ENCODE peak calls at places on chromosomes 13 and 19, in eight cellular contexts. One of them, this sample, is unnamed.

GRCh38 chr19:2494447-2495129 is 18.7 kb downstream of the GADD45B start:
- DNase-seq in HCT116: no peak
- DNase-seq in GM13976: peak; percentile 88
- DNase-seq in cardiac muscle cell: peak; percentile 88
- DNase-seq in stomach: peak; percentile 80
- DNase-seq in RWPE2: peak; percentile 50
- DNase-seq in SK-N-SH: peak; percentile 88
- DNase-seq in astrocyte of the spinal cord: peak; percentile 88
- DNase-seq in this sample: peak; percentile 39

GRCh38 chr19:7986321-7987083 is 18.9 kb downstream of the ELAVL1 start:
- DNase-seq in RWPE2: no peak
- DNase-seq in stomach: no peak
- DNase-seq in HCT116: no peak
- DNase-seq in GM13976: no peak
- DNase-seq in astrocyte of the spinal cord: peak; percentile 74
- DNase-seq in SK-N-SH: no peak
- DNase-seq in cardiac muscle cell: peak; percentile 49
- DNase-seq in this sample: no peak

GRCh38 chr13:30725331-30726085 is 9.8 kb upstream of the ALOX5AP start:
- DNase-seq in SK-N-SH: no peak
- DNase-seq in cardiac muscle cell: no peak
- DNase-seq in GM13976: no peak
- DNase-seq in astrocyte of the spinal cord: peak; percentile 41
- DNase-seq in stomach: no peak
- DNase-seq in HCT116: no peak
- DNase-seq in RWPE2: no peak
- DNase-seq in this sample: no peak

GRCh38 chr13:30142502-30143211 is 164.7 kb downstream of the KATNAL1 start:
- DNase-seq in SK-N-SH: peak; percentile 75
- DNase-seq in HCT116: peak; percentile 21
- DNase-seq in cardiac muscle cell: peak; percentile 94
- DNase-seq in GM13976: no peak
- DNase-seq in RWPE2: no peak
- DNase-seq in stomach: no peak
- DNase-seq in astrocyte of the spinal cord: peak; percentile 98
- DNase-seq in this sample: no peak

GRCh38 chr13:102298051-102298450 is 103.8 kb downstream of the FGF14 start:
- DNase-seq in stomach: no peak
- DNase-seq in RWPE2: no peak
- DNase-seq in cardiac muscle cell: no peak
- DNase-seq in HCT116: no peak
- DNase-seq in astrocyte of the spinal cord: no peak
- DNase-seq in GM13976: no peak
- DNase-seq in SK-N-SH: no peak
- DNase-seq in this sample: no peak

GRCh38 chr19:6707011-6707657 is 13.3 kb downstream of the C3 start:
- DNase-seq in HCT116: no peak
- DNase-seq in GM13976: no peak
- DNase-seq in stomach: no peak
- DNase-seq in cardiac muscle cell: no peak
- DNase-seq in astrocyte of the spinal cord: no peak
- DNase-seq in SK-N-SH: no peak
- DNase-seq in RWPE2: no peak
- DNase-seq in this sample: no peak

GRCh38 chr19:30123109-30123508 is 181.1 kb downstream of the URI1 start:
- DNase-seq in GM13976: no peak
- DNase-seq in HCT116: no peak
- DNase-seq in RWPE2: no peak
- DNase-seq in SK-N-SH: no peak
- DNase-seq in cardiac muscle cell: no peak
- DNase-seq in stomach: no peak
- DNase-seq in astrocyte of the spinal cord: no peak
- DNase-seq in this sample: no peak

GRCh38 chr19:47324502-47324901 is 7.5 kb upstream of the C5AR2 start:
- DNase-seq in HCT116: no peak
- DNase-seq in SK-N-SH: no peak
- DNase-seq in cardiac muscle cell: no peak
- DNase-seq in RWPE2: no peak
- DNase-seq in GM13976: no peak
- DNase-seq in astrocyte of the spinal cord: no peak
- DNase-seq in stomach: no peak
- DNase-seq in this sample: no peak

GRCh38 chr19:51094696-51095279 is 12.1 kb upstream of the KLK14 start:
- DNase-seq in GM13976: peak; percentile 80
- DNase-seq in cardiac muscle cell: peak; percentile 25
- DNase-seq in HCT116: no peak
- DNase-seq in RWPE2: no peak
- DNase-seq in stomach: peak; percentile 45
- DNase-seq in SK-N-SH: peak; percentile 89
- DNase-seq in astrocyte of the spinal cord: no peak
- DNase-seq in this sample: no peak

GRCh38 chr13:95007322-95007721 is 293.9 kb downstream of the ABCC4 start:
- DNase-seq in RWPE2: no peak
- DNase-seq in HCT116: no peak
- DNase-seq in cardiac muscle cell: no peak
- DNase-seq in SK-N-SH: no peak
- DNase-seq in GM13976: no peak
- DNase-seq in astrocyte of the spinal cord: no peak
- DNase-seq in stomach: no peak
- DNase-seq in this sample: no peak

GRCh38 chr13:99165753-99166587 is 34.7 kb upstream of the UBAC2 start:
- DNase-seq in HCT116: no peak
- DNase-seq in GM13976: peak; percentile 2
- DNase-seq in SK-N-SH: no peak
- DNase-seq in RWPE2: no peak
- DNase-seq in stomach: no peak
- DNase-seq in astrocyte of the spinal cord: no peak
- DNase-seq in cardiac muscle cell: no peak
- DNase-seq in this sample: no peak

GRCh38 chr13:23321534-23322241 is 111.8 kb downstream of the SACS start:
- DNase-seq in cardiac muscle cell: peak; percentile 93
- DNase-seq in HCT116: peak; percentile 26
- DNase-seq in astrocyte of the spinal cord: peak; percentile 94
- DNase-seq in SK-N-SH: no peak
- DNase-seq in GM13976: peak; percentile 61
- DNase-seq in RWPE2: peak; percentile 87
- DNase-seq in stomach: no peak
- DNase-seq in this sample: no peak

GRCh38 chr19:46232029-46232428 is 2.5 kb downstream of the IGFL1 start:
- DNase-seq in SK-N-SH: no peak
- DNase-seq in astrocyte of the spinal cord: no peak
- DNase-seq in stomach: peak; percentile 45
- DNase-seq in RWPE2: no peak
- DNase-seq in GM13976: no peak
- DNase-seq in cardiac muscle cell: no peak
- DNase-seq in HCT116: no peak
- DNase-seq in this sample: no peak

GRCh38 chr19:30174791-30175190 is 197.4 kb upstream of the ZNF536 start:
- DNase-seq in GM13976: no peak
- DNase-seq in cardiac muscle cell: no peak
- DNase-seq in HCT116: no peak
- DNase-seq in RWPE2: no peak
- DNase-seq in SK-N-SH: no peak
- DNase-seq in astrocyte of the spinal cord: no peak
- DNase-seq in stomach: no peak
- DNase-seq in this sample: no peak

GRCh38 chr13:53357582-53357981 is 329.0 kb downstream of the OLFM4 start:
- DNase-seq in stomach: no peak
- DNase-seq in SK-N-SH: no peak
- DNase-seq in cardiac muscle cell: no peak
- DNase-seq in HCT116: no peak
- DNase-seq in astrocyte of the spinal cord: no peak
- DNase-seq in GM13976: no peak
- DNase-seq in RWPE2: no peak
- DNase-seq in this sample: no peak

GRCh38 chr19:13212759-13213330 is 62.6 kb downstream of the IER2 start:
- DNase-seq in stomach: peak; percentile 75
- DNase-seq in cardiac muscle cell: peak; percentile 67
- DNase-seq in GM13976: peak; percentile 75
- DNase-seq in HCT116: peak; percentile 56
- DNase-seq in RWPE2: no peak
- DNase-seq in astrocyte of the spinal cord: peak; percentile 25
- DNase-seq in SK-N-SH: peak; percentile 72
- DNase-seq in this sample: peak; percentile 35

GRCh38 chr13:34108396-34108795 is 290.4 kb downstream of the RFC3 start:
- DNase-seq in stomach: no peak
- DNase-seq in HCT116: no peak
- DNase-seq in RWPE2: no peak
- DNase-seq in GM13976: no peak
- DNase-seq in astrocyte of the spinal cord: no peak
- DNase-seq in SK-N-SH: no peak
- DNase-seq in cardiac muscle cell: peak; percentile 2
- DNase-seq in this sample: no peak

GRCh38 chr19:41696402-41697197 is 8.5 kb upstream of the CEACAM7 start:
- DNase-seq in RWPE2: peak; percentile 35
- DNase-seq in HCT116: no peak
- DNase-seq in cardiac muscle cell: peak; percentile 7
- DNase-seq in astrocyte of the spinal cord: no peak
- DNase-seq in GM13976: no peak
- DNase-seq in stomach: peak; percentile 24
- DNase-seq in SK-N-SH: no peak
- DNase-seq in this sample: no peak

GRCh38 chr13:89577301-89577700 is 1770.2 kb upstream of the MIR17HG start:
- DNase-seq in HCT116: no peak
- DNase-seq in stomach: no peak
- DNase-seq in GM13976: no peak
- DNase-seq in RWPE2: no peak
- DNase-seq in cardiac muscle cell: no peak
- DNase-seq in astrocyte of the spinal cord: no peak
- DNase-seq in SK-N-SH: no peak
- DNase-seq in this sample: no peak

GRCh38 chr19:52170863-52171320 is 529 bp downstream of the ZNF836 start:
- DNase-seq in RWPE2: no peak
- DNase-seq in HCT116: no peak
- DNase-seq in SK-N-SH: peak; percentile 58
- DNase-seq in cardiac muscle cell: no peak
- DNase-seq in stomach: no peak
- DNase-seq in astrocyte of the spinal cord: no peak
- DNase-seq in GM13976: no peak
- DNase-seq in this sample: no peak

DNA sequence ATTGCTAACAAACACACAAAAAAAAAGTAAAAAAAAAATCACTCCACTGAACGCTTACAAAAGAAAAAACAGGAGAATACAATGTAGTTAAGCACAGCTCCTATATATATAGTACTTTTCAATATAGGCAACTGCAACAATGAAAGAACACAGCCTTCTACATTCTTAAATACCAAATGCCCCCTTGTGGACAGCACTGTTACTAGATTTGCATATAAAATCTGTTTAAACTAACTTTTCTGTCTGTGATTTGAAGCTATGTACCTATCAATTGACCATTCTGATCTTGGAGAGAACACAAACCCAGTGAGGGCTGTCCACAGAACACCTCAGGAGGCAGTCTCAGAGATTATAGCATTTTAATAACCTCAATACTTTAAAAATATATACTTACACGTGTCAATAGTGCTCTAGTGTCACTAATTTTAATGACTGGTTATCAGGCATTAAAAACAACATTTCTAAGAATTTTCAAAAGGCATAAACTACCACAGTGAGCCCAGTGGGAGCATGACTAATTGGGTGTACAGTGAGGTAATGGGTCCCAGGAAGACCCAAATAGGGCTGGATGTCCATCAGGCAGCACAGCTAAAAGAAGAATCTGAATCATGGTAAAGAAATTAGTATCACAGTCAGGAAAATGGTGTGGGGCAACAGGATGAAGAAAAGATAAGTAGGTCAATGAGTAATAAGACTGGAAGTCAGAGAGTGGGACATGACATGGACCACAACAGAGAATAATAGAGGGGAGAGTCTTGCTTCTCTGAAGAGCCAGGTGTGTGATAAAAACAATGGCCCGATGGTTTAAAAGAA is 22.2 kb downstream of the CCDC169 start:
- DNase-seq in astrocyte of the spinal cord: peak; percentile 82
- DNase-seq in stomach: no peak
- DNase-seq in RWPE2: no peak
- DNase-seq in cardiac muscle cell: peak; percentile 88
- DNase-seq in HCT116: no peak
- DNase-seq in GM13976: peak; percentile 22
- DNase-seq in SK-N-SH: peak; percentile 39
- DNase-seq in this sample: no peak
- TF ChIP-seq CTCF in astrocyte of the spinal cord: peak; percentile 57
- TF ChIP-seq CTCF in stomach: peak; percentile 30
- TF ChIP-seq CTCF in RWPE2: peak; percentile 69
- TF ChIP-seq CTCF in cardiac muscle cell: peak; percentile 60
- TF ChIP-seq CTCF in HCT116: no peak
- TF ChIP-seq CTCF in GM13976: peak; percentile 17
- TF ChIP-seq CTCF in SK-N-SH: peak; percentile 80
- TF ChIP-seq CTCF in this sample: no peak

DNA sequence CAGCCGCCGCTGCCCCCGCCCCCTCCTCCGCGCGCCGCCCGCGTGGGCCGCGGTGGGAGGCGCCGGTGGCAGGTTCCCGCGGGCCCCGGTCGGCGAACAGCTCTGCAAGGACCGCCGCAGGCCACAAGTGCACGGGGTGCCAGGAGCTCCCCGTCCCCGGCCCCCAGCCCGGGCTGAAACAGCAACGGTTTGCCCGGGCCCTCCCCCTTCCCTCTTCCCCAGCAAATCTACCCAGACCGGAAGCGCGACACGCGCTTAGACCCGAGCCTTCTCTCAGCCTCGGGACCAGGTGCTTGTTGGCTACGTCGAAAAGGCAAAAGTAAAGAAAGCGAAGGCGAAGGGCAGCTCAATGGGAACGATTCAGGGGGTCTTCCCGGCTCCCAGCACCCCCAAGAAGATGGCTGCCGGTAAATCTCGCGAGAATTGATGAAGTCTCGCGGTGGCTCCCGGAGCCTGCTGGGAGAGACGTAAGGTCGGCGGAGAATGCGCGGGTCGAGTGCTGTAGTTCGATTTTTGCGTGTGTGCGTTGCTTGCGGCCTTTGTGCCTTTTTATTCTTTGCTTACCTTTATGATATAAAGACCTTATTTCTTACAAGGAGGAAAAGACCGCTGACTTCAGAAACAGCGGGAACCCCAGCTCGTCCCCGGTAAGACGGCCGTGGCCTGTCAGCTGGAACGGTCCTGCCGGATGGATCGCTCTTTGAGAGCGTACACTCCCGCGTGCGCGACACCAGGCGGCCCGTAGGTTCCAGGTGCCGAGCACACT is at the start of gene RBM26:
- DNase-seq in RWPE2: peak; percentile 83
- DNase-seq in astrocyte of the spinal cord: peak; percentile 96
- DNase-seq in HCT116: peak; percentile 91
- DNase-seq in cardiac muscle cell: peak; percentile 96
- DNase-seq in GM13976: peak; percentile 94
- DNase-seq in stomach: peak; percentile 94
- DNase-seq in SK-N-SH: peak; percentile 97
- DNase-seq in this sample: peak; percentile 88
- TF ChIP-seq CTCF in RWPE2: no peak
- TF ChIP-seq CTCF in astrocyte of the spinal cord: no peak
- TF ChIP-seq CTCF in HCT116: no peak
- TF ChIP-seq CTCF in cardiac muscle cell: peak; percentile 25
- TF ChIP-seq CTCF in GM13976: no peak
- TF ChIP-seq CTCF in stomach: no peak
- TF ChIP-seq CTCF in SK-N-SH: peak; percentile 26
- TF ChIP-seq CTCF in this sample: no peak

GRCh38 chr19:35657904-35658700 is 8.2 kb upstream of the UPK1A start:
- DNase-seq in GM13976: no peak
- DNase-seq in stomach: no peak
- DNase-seq in astrocyte of the spinal cord: peak; percentile 48
- DNase-seq in SK-N-SH: no peak
- DNase-seq in HCT116: no peak
- DNase-seq in cardiac muscle cell: no peak
- DNase-seq in RWPE2: no peak
- DNase-seq in this sample: no peak
- TF ChIP-seq CTCF in GM13976: no peak
- TF ChIP-seq CTCF in stomach: no peak
- TF ChIP-seq CTCF in astrocyte of the spinal cord: peak; percentile 31
- TF ChIP-seq CTCF in SK-N-SH: peak; percentile 24
- TF ChIP-seq CTCF in HCT116: no peak
- TF ChIP-seq CTCF in cardiac muscle cell: no peak
- TF ChIP-seq CTCF in RWPE2: no peak
- TF ChIP-seq CTCF in this sample: no peak

GRCh38 chr13:39783051-39783450 is 127.6 kb downstream of the COG6 start:
- DNase-seq in cardiac muscle cell: peak; percentile 46
- DNase-seq in HCT116: no peak
- DNase-seq in astrocyte of the spinal cord: no peak
- DNase-seq in GM13976: no peak
- DNase-seq in SK-N-SH: no peak
- DNase-seq in stomach: no peak
- DNase-seq in RWPE2: no peak
- DNase-seq in this sample: no peak
- TF ChIP-seq CTCF in cardiac muscle cell: no peak
- TF ChIP-seq CTCF in HCT116: no peak
- TF ChIP-seq CTCF in astrocyte of the spinal cord: no peak
- TF ChIP-seq CTCF in GM13976: no peak
- TF ChIP-seq CTCF in SK-N-SH: peak; percentile 55
- TF ChIP-seq CTCF in stomach: no peak
- TF ChIP-seq CTCF in RWPE2: peak; percentile 37
- TF ChIP-seq CTCF in this sample: no peak

This sample was measured in omental fat pad.